ENCODE peak calls at places on chromosomes 2 and 18, in seven cellular contexts. One of them, this sample, is unnamed.

GRCh38 chr2:189393440-189394111 is 47.7 kb upstream of the WDR75 start:
- DNase-seq in WTC11: no peak
- DNase-seq in RCC 7860: peak
- DNase-seq in NCI-H1092 treated with DMSO at 0.1 percent for 48 hours: no peak
- DNase-seq in occipital lobe: no peak
- DNase-seq in NCI-H69: peak
- DNase-seq in GM04504: peak
- DNase-seq in this sample: no peak

GRCh38 chr2:45128580-45128997 is 119.3 kb upstream of the SIX2 start:
- DNase-seq in WTC11: no peak
- DNase-seq in RCC 7860: peak
- DNase-seq in NCI-H1092 treated with DMSO at 0.1 percent for 48 hours: no peak
- DNase-seq in occipital lobe: no peak
- DNase-seq in NCI-H69: peak
- DNase-seq in GM04504: peak
- DNase-seq in this sample: no peak

GRCh38 chr2:228600265-228600664 is 418.8 kb upstream of the SPHKAP start:
- DNase-seq in WTC11: no peak
- DNase-seq in RCC 7860: peak
- DNase-seq in NCI-H1092 treated with DMSO at 0.1 percent for 48 hours: no peak
- DNase-seq in occipital lobe: no peak
- DNase-seq in NCI-H69: no peak
- DNase-seq in GM04504: peak
- DNase-seq in this sample: no peak

GRCh38 chr18:59148192-59148591 is 8.5 kb downstream of the SEC11C start:
- DNase-seq in WTC11: no peak
- DNase-seq in RCC 7860: no peak
- DNase-seq in NCI-H1092 treated with DMSO at 0.1 percent for 48 hours: peak
- DNase-seq in occipital lobe: no peak
- DNase-seq in NCI-H69: peak
- DNase-seq in GM04504: no peak
- DNase-seq in this sample: no peak

GRCh38 chr18:57806891-57807280 is 3.8 kb upstream of the ATP8B1 start:
- DNase-seq in WTC11: no peak
- DNase-seq in RCC 7860: peak
- DNase-seq in NCI-H1092 treated with DMSO at 0.1 percent for 48 hours: no peak
- DNase-seq in occipital lobe: no peak
- DNase-seq in NCI-H69: no peak
- DNase-seq in GM04504: peak
- DNase-seq in this sample: no peak

GRCh38 chr2:44267269-44268258 is 7.7 kb upstream of the SLC3A1 start:
- DNase-seq in WTC11: no peak
- DNase-seq in RCC 7860: peak
- DNase-seq in NCI-H1092 treated with DMSO at 0.1 percent for 48 hours: no peak
- DNase-seq in occipital lobe: peak
- DNase-seq in NCI-H69: no peak
- DNase-seq in GM04504: peak
- DNase-seq in this sample: no peak

GRCh38 chr2:236935131-236935530 is 150.6 kb upstream of the COPS8 start:
- DNase-seq in WTC11: no peak
- DNase-seq in RCC 7860: no peak
- DNase-seq in NCI-H1092 treated with DMSO at 0.1 percent for 48 hours: no peak
- DNase-seq in occipital lobe: no peak
- DNase-seq in NCI-H69: no peak
- DNase-seq in GM04504: no peak
- DNase-seq in this sample: no peak

GRCh38 chr2:64679673-64680425 is 26.1 kb upstream of the SERTAD2 start:
- DNase-seq in WTC11: no peak
- DNase-seq in RCC 7860: no peak
- DNase-seq in NCI-H1092 treated with DMSO at 0.1 percent for 48 hours: no peak
- DNase-seq in occipital lobe: no peak
- DNase-seq in NCI-H69: no peak
- DNase-seq in GM04504: no peak
- DNase-seq in this sample: no peak

GRCh38 chr18:34562252-34562870 is 147.7 kb upstream of the DTNA start:
- DNase-seq in WTC11: no peak
- DNase-seq in RCC 7860: no peak
- DNase-seq in NCI-H1092 treated with DMSO at 0.1 percent for 48 hours: no peak
- DNase-seq in occipital lobe: no peak
- DNase-seq in NCI-H69: no peak
- DNase-seq in GM04504: no peak
- DNase-seq in this sample: no peak

GRCh38 chr18:57959278-57959677 is 84.7 kb upstream of the NEDD4L start:
- DNase-seq in WTC11: no peak
- DNase-seq in RCC 7860: peak
- DNase-seq in NCI-H1092 treated with DMSO at 0.1 percent for 48 hours: peak
- DNase-seq in occipital lobe: no peak
- DNase-seq in NCI-H69: peak
- DNase-seq in GM04504: peak
- DNase-seq in this sample: peak

GRCh38 chr2:163255086-163255485 is 416.5 kb upstream of the KCNH7 start:
- DNase-seq in WTC11: no peak
- DNase-seq in RCC 7860: no peak
- DNase-seq in NCI-H1092 treated with DMSO at 0.1 percent for 48 hours: no peak
- DNase-seq in occipital lobe: no peak
- DNase-seq in NCI-H69: no peak
- DNase-seq in GM04504: no peak
- DNase-seq in this sample: no peak

GRCh38 chr2:233814436-233814835 is 36.3 kb downstream of the MROH2A start:
- DNase-seq in WTC11: no peak
- DNase-seq in RCC 7860: no peak
- DNase-seq in NCI-H1092 treated with DMSO at 0.1 percent for 48 hours: no peak
- DNase-seq in occipital lobe: no peak
- DNase-seq in NCI-H69: no peak
- DNase-seq in GM04504: no peak
- DNase-seq in this sample: peak

GRCh38 chr2:100211517-100211916 is 69.1 kb upstream of the AFF3 start:
- DNase-seq in WTC11: no peak
- DNase-seq in RCC 7860: no peak
- DNase-seq in NCI-H1092 treated with DMSO at 0.1 percent for 48 hours: no peak
- DNase-seq in occipital lobe: no peak
- DNase-seq in NCI-H69: no peak
- DNase-seq in GM04504: no peak
- DNase-seq in this sample: no peak

GRCh38 chr2:78051480-78051879 is 529.3 kb upstream of the LRRTM4 start:
- DNase-seq in WTC11: no peak
- DNase-seq in RCC 7860: no peak
- DNase-seq in NCI-H1092 treated with DMSO at 0.1 percent for 48 hours: no peak
- DNase-seq in occipital lobe: no peak
- DNase-seq in NCI-H69: no peak
- DNase-seq in GM04504: no peak
- DNase-seq in this sample: no peak

GRCh38 chr18:36436387-36436786 is 138.9 kb downstream of the FHOD3 start:
- DNase-seq in WTC11: no peak
- DNase-seq in RCC 7860: no peak
- DNase-seq in NCI-H1092 treated with DMSO at 0.1 percent for 48 hours: no peak
- DNase-seq in occipital lobe: no peak
- DNase-seq in NCI-H69: no peak
- DNase-seq in GM04504: no peak
- DNase-seq in this sample: no peak